ENCODE peak calls at places on chromosomes 3 and 15, in ten cellular contexts. T is IMR-90; V is heart right ventricle; J is stomach; R is heart left ventricle; S is A549; G is CD8-positive, alpha-beta T cell; B is psoas muscle; P is left ventricle myocardium inferior; O is pancreas. D is an unnamed sample. For H3K4me1 and H3K9me3, the result is how much of the 10 kb centered on the place peaks cover.

GRCh38 chr3:138367912-138368311 is 19.5 kb downstream of the MRAS start:
- DNase-seq in P (peak), T (peak), O (no peak), J (no peak), S (no peak), G (no peak), R (peak), V (peak), B (peak), D (no peak)

GRCh38 chr3:54964081-54964480 is 36.2 kb upstream of the LRTM1 start:
- DNase-seq in J (no peak), S (no peak), O (no peak), R (no peak), G (no peak), V (no peak), B (no peak), T (no peak), P (no peak), D (no peak)

GRCh38 chr3:23785882-23786281 is 19.9 kb upstream of the UBE2E1 start:
- DNase-seq in R (no peak), P (no peak), V (no peak), B (no peak), S (no peak), G (no peak), J (no peak), O (no peak), T (no peak), D (no peak)

GRCh38 chr15:31150732-31151212 is 49.2 kb upstream of the TRPM1 start:
- DNase-seq in P (no peak), V (no peak), J (no peak), O (no peak), T (no peak), B (no peak), G (no peak), R (no peak), S (no peak), D (no peak)

GRCh38 chr3:31880020-31880419 is 101.0 kb downstream of the OSBPL10 start:
- DNase-seq in R (no peak), S (peak), G (no peak), V (no peak), J (no peak), O (no peak), P (no peak), B (no peak), T (peak), D (peak)

GRCh38 chr15:93042211-93042610 is 46.8 kb downstream of the RGMA start:
- DNase-seq in T (no peak), V (no peak), O (no peak), B (peak), P (no peak), G (no peak), R (no peak), J (no peak), S (no peak), D (no peak)

GRCh38 chr3:20564966-20565365 is 379.0 kb upstream of the SGO1 start:
- DNase-seq in J (no peak), G (no peak), V (no peak), S (no peak), R (no peak), O (no peak), T (no peak), B (no peak), P (no peak), D (no peak)

GRCh38 chr3:175121225-175121624 is 262.1 kb downstream of the NAALADL2 start:
- DNase-seq in R (no peak), G (no peak), P (no peak), O (no peak), T (no peak), J (peak), B (no peak), V (no peak), S (no peak), D (no peak)

GRCh38 chr15:37016287-37016686 is 84.1 kb downstream of the MEIS2 start:
- DNase-seq in P (no peak), O (no peak), V (no peak), J (no peak), T (peak), S (no peak), G (no peak), R (peak), B (no peak), D (peak)

GRCh38 chr3:16800361-16800760 is 84.4 kb upstream of the PLCL2 start:
- DNase-seq in R (no peak), G (no peak), O (no peak), P (no peak), S (no peak), J (no peak), T (no peak), V (no peak), B (no peak), D (no peak)
- H3K4me1 ChIP-seq in R (half or more), G (under half), O (under half), P (under half), S (under half), J (under half), T (under half), V (under half), B (under half), D (under half)

DNA sequence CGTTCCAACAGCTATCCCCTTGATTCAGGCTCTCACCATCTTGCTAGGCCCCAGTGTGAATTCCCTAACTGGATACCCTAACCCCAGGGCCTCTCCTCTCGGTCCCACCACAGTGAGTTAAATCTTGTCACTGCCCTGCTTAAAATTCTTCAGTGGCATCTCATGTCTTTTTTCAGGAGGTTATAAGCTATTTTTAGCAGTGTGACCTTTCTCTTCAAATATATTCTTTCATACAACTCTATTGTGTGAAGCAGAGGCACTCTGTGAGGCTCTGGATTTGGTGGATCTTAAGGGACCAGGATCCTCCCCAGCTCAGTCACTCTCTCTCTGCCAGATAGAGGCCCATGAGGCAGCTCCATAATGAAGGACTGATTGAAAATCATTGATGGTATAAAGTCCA is 760.4 kb downstream of the NTRK3 start:
- DNase-seq in T (no peak), R (peak), V (no peak), P (no peak), G (no peak), B (no peak), S (no peak), O (no peak), J (no peak), D (no peak)
- H3K9me3 ChIP-seq in T (under half), R (under half), V (under half), P (under half), G (under half), B (under half), S (under half), O (under half), J (under half), D (under half)

GRCh38 chr15:90529369-90530249 is at the start of gene CRTC3:
- DNase-seq in O (peak), J (peak), T (peak), B (peak), P (peak), V (peak), S (peak), R (peak), G (peak), D (peak)
- TF ChIP-seq CTCF in O (no peak), J (no peak), T (peak), B (no peak), P (no peak), V (no peak), S (peak), R (no peak), G (no peak), D (peak)

DNA sequence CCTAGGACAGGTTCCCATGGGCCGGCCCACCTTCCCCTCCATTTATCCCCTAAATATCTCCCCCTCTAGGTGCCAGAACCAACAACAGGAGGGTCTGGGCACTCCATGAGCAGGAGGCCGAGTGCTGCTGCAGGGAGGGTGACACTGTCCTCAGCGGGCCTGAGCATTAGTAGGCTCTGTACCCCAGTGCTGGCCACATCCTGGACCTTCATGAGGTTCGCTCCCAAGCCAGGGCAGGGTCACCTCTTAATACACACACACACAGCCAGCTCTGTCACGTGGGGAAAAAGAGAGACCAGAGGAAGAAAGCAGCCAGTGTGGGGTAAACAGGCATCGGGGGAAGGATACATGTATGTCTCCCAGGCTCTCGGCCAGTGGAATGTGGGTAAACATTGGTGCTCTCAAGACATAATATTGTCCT is 27.9 kb upstream of the SEMA3F start:
- DNase-seq in S (no peak), O (no peak), R (peak), P (no peak), B (peak), J (peak), V (no peak), G (no peak), T (peak), D (no peak)
- H3K4me1 ChIP-seq in S (under half), O (under half), R (under half), P (under half), B (under half), J (half or more), V (under half), G (under half), T (under half), D (under half)